ENCODE peak calls at places on chromosome 6, in five cellular contexts. G is IMR-90, Z is adrenal gland, O is suprapubic skin, N is Peyer's patch. R is an unnamed sample. For H3K9me3, the result is how much of the 10 kb centered on the place peaks cover.

GRCh38 chr6:111259089-111259831 is 172.0 kb downstream of the SLC16A10 start:
- DNase-seq in G (peak), Z (peak), O (peak), N (peak), R (peak)

GRCh38 chr6:98836025-98836961 is 1.9 kb downstream of the POU3F2 start:
- DNase-seq in G (no peak), Z (no peak), O (no peak), N (no peak), R (no peak)

GRCh38 chr6:15473741-15474161 is 189.1 kb downstream of the DTNBP1 start:
- DNase-seq in G (peak), Z (no peak), O (no peak), N (no peak), R (peak)

GRCh38 chr6:6386010-6386409 is 65.5 kb upstream of the F13A1 start:
- DNase-seq in G (no peak), Z (peak), O (no peak), N (no peak), R (no peak)

GRCh38 chr6:30615219-30615957 is 1.7 kb downstream of the PPP1R10 start:
- DNase-seq in G (peak), Z (peak), O (no peak), N (no peak), R (no peak)

GRCh38 chr6:18632670-18633410 is 245.7 kb downstream of the RNF144B start:
- DNase-seq in G (peak), Z (no peak), O (no peak), N (no peak), R (no peak)

GRCh38 chr6:112665815-112666214 is 318.7 kb downstream of the RFPL4B start:
- DNase-seq in G (peak), Z (no peak), O (no peak), N (no peak), R (no peak)

GRCh38 chr6:45637611-45638257 is 260.0 kb upstream of the SUPT3H start:
- DNase-seq in G (no peak), Z (no peak), O (no peak), N (no peak), R (no peak)

GRCh38 chr6:74075323-74075722 is 379.3 kb downstream of the CD109 start:
- DNase-seq in G (peak), Z (peak), O (no peak), N (no peak), R (peak)

GRCh38 chr6:86706449-86706848 is 230.9 kb upstream of the HTR1E start:
- DNase-seq in G (no peak), Z (no peak), O (no peak), N (no peak), R (no peak)

GRCh38 chr6:36577298-36577697 is 16.9 kb upstream of the SRSF3 start:
- DNase-seq in G (peak), Z (no peak), O (no peak), N (no peak), R (no peak)

GRCh38 chr6:117028256-117028655 is 151.2 kb downstream of the RFX6 start:
- DNase-seq in G (no peak), Z (no peak), O (no peak), N (no peak), R (no peak)

GRCh38 chr6:53593001-53593488 is 48.1 kb upstream of the GCLC start:
- DNase-seq in G (peak), Z (no peak), O (no peak), N (no peak), R (no peak)

GRCh38 chr6:128463942-128464341 is 56.5 kb downstream of the PTPRK start:
- DNase-seq in G (peak), Z (no peak), O (no peak), N (no peak), R (no peak)

GRCh38 chr6:41503841-41504525 is 42.2 kb upstream of the FOXP4 start:
- DNase-seq in G (peak), Z (no peak), O (no peak), N (no peak), R (no peak)

GRCh38 chr6:41504526-41505021 is 41.6 kb upstream of the FOXP4 start:
- DNase-seq in G (peak), Z (no peak), O (no peak), N (no peak), R (no peak)

GRCh38 chr6:41502607-41503434 is 43.4 kb upstream of the FOXP4 start:
- DNase-seq in G (no peak), Z (no peak), O (no peak), N (no peak), R (no peak)

GRCh38 chr6:41503435-41503768 is 42.8 kb upstream of the FOXP4 start:
- DNase-seq in G (no peak), Z (no peak), O (no peak), N (no peak), R (no peak)

GRCh38 chr6:41505084-41506049 is 40.8 kb upstream of the FOXP4 start:
- DNase-seq in G (peak), Z (peak), O (peak), N (peak), R (peak)
- TF ChIP-seq POLR2A in G (no peak), Z (no peak), O (no peak), N (no peak), R (no peak)

DNA sequence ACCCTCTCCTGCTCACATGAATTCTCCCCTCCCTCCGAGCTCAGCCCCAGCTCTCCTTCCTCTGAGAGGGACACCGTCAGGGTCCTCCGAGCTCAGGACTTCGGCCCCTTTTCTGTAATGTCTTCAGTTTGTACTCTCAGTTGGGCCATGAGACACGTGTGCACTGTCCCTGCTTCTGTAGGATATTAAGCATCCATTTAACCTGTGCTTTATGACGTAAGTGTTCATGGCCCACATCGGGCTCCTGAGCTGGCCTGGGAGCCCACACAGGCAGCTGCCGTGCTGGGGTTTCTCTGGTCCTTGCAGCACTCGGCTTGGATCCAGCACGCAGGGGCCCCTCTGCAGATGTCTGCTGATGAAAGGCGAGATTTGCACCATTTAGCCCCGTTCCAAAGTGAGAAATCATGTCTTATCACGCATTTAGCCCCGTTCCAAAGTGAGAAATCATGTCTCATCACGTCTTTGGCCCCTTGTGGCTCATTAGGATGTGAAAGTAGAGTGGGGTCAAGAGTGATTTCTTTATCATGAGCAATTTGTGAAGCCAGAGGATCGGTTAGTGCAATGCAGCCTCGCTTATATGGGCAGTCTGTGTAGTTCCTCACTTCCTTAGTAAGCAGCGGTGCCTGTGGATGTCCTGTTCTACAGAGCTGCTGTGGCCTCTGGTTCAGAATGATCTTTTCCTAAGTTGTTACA is 25.3 kb downstream of the DUSP22 start:
- DNase-seq in G (no peak), Z (no peak), O (no peak), N (no peak), R (no peak)
- H3K9me3 ChIP-seq in G (under half), Z (under half), O (under half), N (under half), R (under half)

DNA sequence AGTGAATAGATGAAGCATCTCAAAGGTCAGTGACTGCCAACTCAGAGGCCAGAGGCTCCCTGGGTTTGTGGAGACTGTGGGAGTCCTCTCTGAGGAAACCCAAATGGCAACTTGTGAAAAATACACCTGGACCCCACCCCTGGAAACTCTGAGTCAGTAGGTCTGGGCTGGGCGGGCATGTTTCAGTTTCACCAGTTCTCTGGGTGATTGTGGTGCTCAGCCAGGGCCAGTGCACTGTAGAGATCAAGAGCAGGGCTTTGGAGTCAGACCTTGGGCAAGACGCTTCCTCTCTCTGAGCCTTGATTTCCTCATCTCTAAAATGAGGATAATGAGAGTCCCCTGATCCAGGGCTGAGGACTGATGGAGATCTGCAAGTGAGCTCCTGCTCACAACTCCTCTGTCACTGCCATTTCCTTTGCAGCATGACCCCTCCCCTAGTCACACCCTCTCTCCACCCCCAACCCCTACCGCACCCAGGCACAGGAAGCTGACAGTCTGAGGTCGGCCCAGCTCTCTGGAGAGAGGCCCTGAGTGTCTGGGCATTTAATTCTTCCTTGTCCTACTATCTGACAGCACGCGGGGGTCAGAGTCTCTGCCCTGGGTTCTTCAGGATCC is 5.1 kb downstream of the DEF6 start:
- DNase-seq in G (peak), Z (peak), O (no peak), N (peak), R (peak)
- H3K4me3 ChIP-seq in G (no peak), Z (no peak), O (peak), N (peak), R (no peak)

GRCh38 chr6:131946992-131947955 is 3.9 kb downstream of the CCN2 start:
- DNase-seq in G (peak), Z (no peak), O (no peak), N (no peak), R (no peak)
- TF ChIP-seq POLR2A in G (peak), Z (no peak), O (no peak), N (no peak), R (no peak)

GRCh38 chr6:3905853-3906190 is 56.6 kb downstream of the FAM50B start:
- DNase-seq in G (no peak), Z (no peak), O (peak), N (no peak), R (no peak)

GRCh38 chr6:3908223-3908622 is 59.0 kb downstream of the FAM50B start:
- DNase-seq in G (no peak), Z (no peak), O (peak), N (peak), R (peak)

GRCh38 chr6:3904518-3904917 is 55.3 kb downstream of the FAM50B start:
- DNase-seq in G (no peak), Z (no peak), O (peak), N (no peak), R (no peak)

GRCh38 chr6:3908961-3909360 is 59.8 kb downstream of the FAM50B start:
- DNase-seq in G (no peak), Z (no peak), O (peak), N (peak), R (peak)

GRCh38 chr6:3906191-3907019 is 57.2 kb downstream of the FAM50B start:
- DNase-seq in G (no peak), Z (no peak), O (peak), N (peak), R (peak)
- H3K9me3 ChIP-seq in G (under half), Z (under half), O (under half), N (under half), R (under half)

GRCh38 chr6:2502998-2503674 is 247.6 kb downstream of the MYLK4 start:
- DNase-seq in G (no peak), Z (no peak), O (no peak), N (no peak), R (no peak)

GRCh38 chr6:2502096-2502997 is 248.4 kb downstream of the MYLK4 start:
- DNase-seq in G (no peak), Z (no peak), O (no peak), N (no peak), R (no peak)

GRCh38 chr6:2504495-2505064 is 246.1 kb downstream of the MYLK4 start:
- DNase-seq in G (no peak), Z (no peak), O (no peak), N (no peak), R (no peak)

GRCh38 chr6:2505624-2506023 is 245.1 kb downstream of the MYLK4 start:
- DNase-seq in G (no peak), Z (no peak), O (no peak), N (no peak), R (no peak)

DNA sequence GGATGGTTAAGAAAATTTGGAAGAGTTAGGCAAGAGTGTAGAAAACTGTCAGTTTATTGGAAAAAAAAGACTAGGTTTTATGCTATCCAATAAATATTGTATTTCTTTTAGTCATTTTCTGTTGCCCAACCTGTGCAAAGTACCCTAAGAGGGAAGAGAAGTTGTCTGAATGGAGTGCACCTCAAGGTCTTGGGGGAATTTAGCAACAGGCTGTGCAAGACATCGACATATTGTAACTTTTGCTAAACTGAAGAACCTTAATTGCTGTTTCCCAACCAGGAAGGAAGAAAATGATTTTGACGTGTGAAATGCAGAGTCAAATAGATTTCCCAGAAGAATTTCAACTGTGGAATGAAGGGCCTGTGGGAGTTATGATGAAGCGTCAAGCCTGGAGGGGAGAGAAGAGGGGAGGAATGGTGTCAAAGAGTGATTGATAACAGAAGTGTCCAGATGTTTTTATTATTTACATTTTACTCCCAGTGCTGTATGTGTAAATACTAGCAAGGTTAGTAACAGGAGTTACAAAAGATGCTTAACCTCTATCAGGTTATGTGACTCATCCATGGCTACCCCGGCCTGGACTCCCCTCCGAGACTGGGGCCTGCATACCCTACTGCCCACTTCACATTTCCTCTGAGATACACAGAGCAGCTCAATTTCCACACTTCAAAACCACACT is 246.8 kb downstream of the MYLK4 start:
- DNase-seq in G (peak), Z (no peak), O (no peak), N (no peak), R (no peak)
- H3K4me3 ChIP-seq in G (no peak), Z (no peak), O (no peak), N (no peak), R (no peak)

DNA sequence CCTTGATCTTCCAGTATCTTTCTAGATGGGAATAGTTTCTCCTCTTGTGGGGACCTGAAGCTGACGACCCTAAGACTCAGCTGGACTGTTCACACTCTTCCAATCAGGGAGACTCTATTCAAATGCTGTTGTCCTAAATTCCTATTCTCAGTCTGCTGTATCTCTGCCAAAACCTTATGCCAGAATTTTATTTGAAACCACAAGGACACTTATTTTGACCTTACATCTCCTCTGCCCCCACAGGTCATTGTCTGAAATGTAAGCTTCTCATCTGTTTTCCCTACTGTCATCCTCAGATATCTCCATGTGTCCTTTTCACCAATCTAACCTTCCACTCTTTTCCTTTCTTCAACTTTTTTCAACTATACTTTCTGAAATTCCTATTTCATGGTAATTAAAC is 289.5 kb upstream of the SGK1 start:
- DNase-seq in G (no peak), Z (no peak), O (no peak), N (no peak), R (no peak)
- TF ChIP-seq POLR2A in G (no peak), Z (no peak), O (no peak), N (no peak), R (no peak)

DNA sequence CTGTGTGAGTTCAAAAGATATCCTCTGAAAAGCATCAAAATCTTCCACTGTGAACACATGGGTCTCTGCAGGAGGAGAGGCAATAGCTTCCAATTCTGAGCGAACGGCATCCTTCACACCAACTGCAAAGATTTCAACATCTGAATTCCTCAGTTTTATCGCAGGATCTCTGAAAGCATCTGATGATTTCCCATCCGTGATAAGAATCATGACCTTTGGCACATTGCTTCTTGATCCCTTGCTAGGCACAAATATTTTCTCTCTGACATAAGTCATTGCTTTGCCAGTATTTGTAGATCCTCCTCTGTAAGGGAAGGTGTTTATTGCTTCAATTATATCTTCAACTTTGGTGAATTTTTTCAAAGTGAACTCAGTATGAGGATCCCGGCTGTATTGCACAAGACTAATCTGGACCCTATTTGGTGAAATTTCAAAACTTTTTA is 22.7 kb downstream of the COL12A1 start:
- DNase-seq in G (peak), Z (no peak), O (no peak), N (no peak), R (no peak)
- H3K9me3 ChIP-seq in G (under half), Z (under half), O (under half), N (under half), R (under half)

GRCh38 chr6:148969679-148970078 is 222.8 kb downstream of the UST start:
- DNase-seq in G (peak), Z (no peak), O (peak), N (peak), R (peak)
- H3K4me3 ChIP-seq in G (no peak), Z (no peak), O (no peak), N (no peak), R (no peak)

DNA sequence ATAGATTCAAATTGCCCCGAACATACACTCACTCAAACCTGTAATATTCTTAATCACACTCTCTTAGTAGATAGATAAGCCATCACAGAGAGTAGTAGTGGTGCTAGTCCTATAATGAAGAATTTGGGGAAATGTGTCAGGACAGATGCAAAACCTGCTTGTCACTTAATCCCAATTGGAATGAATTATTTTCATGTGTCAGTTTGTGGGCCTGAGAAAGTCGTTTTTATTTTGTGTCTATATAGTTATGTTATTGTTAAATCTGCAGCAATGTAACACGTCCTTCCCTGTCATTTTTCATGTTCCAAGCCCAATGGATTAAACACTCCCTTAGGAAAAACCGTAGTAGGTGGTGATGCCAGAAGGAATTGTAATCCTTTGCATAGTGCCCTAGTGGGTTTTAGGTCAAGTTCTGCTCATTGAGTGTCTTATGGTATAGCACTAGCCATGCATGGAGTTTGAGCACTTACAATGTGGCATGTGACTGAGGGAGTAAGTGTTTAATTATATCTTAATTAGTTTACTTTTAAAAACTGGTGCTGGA is 106.0 kb upstream of the PRSS16 start:
- DNase-seq in G (no peak), Z (no peak), O (no peak), N (no peak), R (no peak)
- TF ChIP-seq POLR2A in G (no peak), Z (no peak), O (no peak), N (no peak), R (no peak)